ENCODE peak calls at places on chromosome 14, in ten cellular contexts. B is H1, N is tibial artery, K is tibial nerve, V is astrocyte of the spinal cord, X is fibroblast of pulmonary artery, L is endodermal cell, W is AG04450, P is body of pancreas, M is A549. H is an unnamed sample.

GRCh38 chr14:44316647-44317432 is 190.2 kb downstream of the FSCB start:
- DNase-seq in M (peak; percentile 68), B (no peak), W (peak; percentile 81), V (peak; percentile 94), P (peak; percentile 16), K (no peak), L (no peak), X (peak; percentile 97), N (no peak), H (peak; percentile 75)

GRCh38 chr14:61466905-61467280 is 145.5 kb downstream of the PRKCH start:
- DNase-seq in N (no peak), M (no peak), W (no peak), K (no peak), P (no peak), L (no peak), B (no peak), X (no peak), V (no peak), H (no peak)

GRCh38 chr14:68718033-68718725 is 74.7 kb downstream of the ZFP36L1 start:
- DNase-seq in P (no peak), W (no peak), N (no peak), V (no peak), M (peak; percentile 36), K (no peak), X (no peak), B (no peak), L (peak; percentile 64), H (no peak)

GRCh38 chr14:32201816-32202467 is at the start of gene RNU6-7:
- DNase-seq in M (no peak), B (peak; percentile 52), X (peak; percentile 21), V (no peak), P (peak; percentile 22), L (peak; percentile 66), N (peak; percentile 70), K (no peak), W (no peak), H (peak; percentile 27)

GRCh38 chr14:77203611-77204456 is 22.2 kb downstream of the TMEM63C start:
- DNase-seq in L (peak; percentile 58), K (no peak), W (no peak), B (no peak), P (no peak), N (no peak), V (no peak), X (no peak), M (no peak), H (no peak)

GRCh38 chr14:28608438-28608837 is 158.1 kb upstream of the FOXG1 start:
- DNase-seq in L (no peak), W (no peak), V (peak; percentile 35), N (no peak), P (no peak), M (no peak), X (peak; percentile 71), B (no peak), K (no peak), H (no peak)

GRCh38 chr14:91997492-91997891 is 42.4 kb downstream of the TRIP11 start:
- DNase-seq in V (no peak), W (no peak), X (no peak), N (no peak), L (no peak), M (no peak), K (no peak), P (no peak), B (no peak), H (peak; percentile 18)

GRCh38 chr14:92993302-92993701 is 70.4 kb downstream of the CHGA start:
- DNase-seq in L (no peak), M (no peak), B (no peak), V (no peak), W (no peak), N (no peak), K (no peak), P (peak; percentile 76), X (no peak), H (no peak)

GRCh38 chr14:23514009-23514962 is 37.3 kb downstream of the ZFHX2 start:
- DNase-seq in V (no peak), P (no peak), L (no peak), M (no peak), K (no peak), N (no peak), X (no peak), B (no peak), W (no peak), H (no peak)

GRCh38 chr14:30234966-30235365 is 307.3 kb upstream of the PRKD1 start:
- DNase-seq in X (no peak), L (no peak), K (no peak), M (no peak), P (no peak), B (no peak), V (no peak), N (no peak), W (no peak), H (no peak)

GRCh38 chr14:28613526-28613925 is 153.1 kb upstream of the FOXG1 start:
- DNase-seq in V (no peak), X (no peak), K (no peak), P (no peak), N (no peak), W (no peak), M (no peak), B (no peak), L (no peak), H (no peak)

GRCh38 chr14:54562334-54562733 is 4.6 kb upstream of the SAMD4A start:
- DNase-seq in K (no peak), B (no peak), L (no peak), N (no peak), V (peak; percentile 49), X (no peak), P (no peak), W (no peak), M (no peak), H (no peak)

GRCh38 chr14:61469771-61470170 is 148.4 kb downstream of the PRKCH start:
- DNase-seq in X (no peak), B (no peak), M (no peak), N (no peak), W (no peak), P (no peak), L (no peak), V (no peak), K (no peak), H (no peak)

GRCh38 chr14:44352212-44352611 is 154.9 kb downstream of the FSCB start:
- DNase-seq in W (no peak), M (no peak), K (no peak), P (no peak), N (no peak), V (no peak), B (no peak), L (no peak), X (no peak), H (no peak)

GRCh38 chr14:105173145-105173544 is 4.6 kb upstream of the JAG2 start:
- DNase-seq in W (no peak), B (no peak), X (no peak), K (no peak), L (no peak), N (no peak), V (no peak), M (no peak), P (no peak), H (no peak)

GRCh38 chr14:64654931-64655330 is 49.3 kb upstream of the PLEKHG3 start:
- DNase-seq in N (no peak), W (no peak), M (no peak), B (no peak), P (peak; percentile 24), L (no peak), V (peak; percentile 86), K (no peak), X (no peak), H (no peak)

DNA sequence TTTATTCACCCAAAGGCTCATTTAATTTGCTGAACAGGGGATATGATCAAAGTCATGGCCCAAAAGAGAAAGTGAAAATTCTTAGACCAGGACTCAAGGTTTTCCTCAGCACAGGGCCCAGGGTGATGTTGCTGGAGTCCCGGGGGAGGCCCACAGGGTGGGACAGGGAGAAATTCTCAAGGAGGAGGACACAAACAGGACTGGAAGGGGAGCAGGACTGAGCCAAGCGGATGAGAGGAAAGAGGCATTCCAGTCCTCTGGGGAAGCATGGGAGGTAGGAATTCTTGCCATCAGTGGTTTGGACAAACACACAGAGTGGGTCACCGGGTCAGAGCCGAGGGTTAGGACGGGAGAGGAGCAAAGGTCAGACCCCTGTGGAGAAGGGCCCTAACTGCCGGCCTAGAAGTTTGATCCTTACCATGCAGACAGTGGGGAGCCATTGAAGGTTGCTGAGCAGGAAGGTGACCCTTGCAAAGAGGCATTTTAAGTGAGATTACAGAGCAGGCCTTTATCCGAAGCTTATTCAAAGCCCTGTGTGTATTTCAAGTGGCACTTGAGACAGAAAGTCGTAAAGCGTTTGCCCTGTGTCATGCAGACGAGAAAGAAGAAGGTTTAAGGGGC is 68.4 kb upstream of the PTGR2 start:
- DNase-seq in P (no peak), L (peak; percentile 70), W (no peak), M (no peak), B (no peak), K (no peak), X (no peak), V (peak; percentile 22), N (no peak), H (no peak)
- H3K4me3 ChIP-seq in P (no peak overlapping the region), L (no peak overlapping the region), W (no peak overlapping the region), M (no peak overlapping the region), B (no peak overlapping the region), K (no peak overlapping the region), X (no peak overlapping the region), V (no peak overlapping the region), N (no peak overlapping the region), H (no peak overlapping the region)

GRCh38 chr14:94355191-94355794 is 32.2 kb upstream of the SERPINA6 start:
- DNase-seq in K (peak; percentile 63), P (peak; percentile 49), N (no peak), V (peak; percentile 56), L (peak; percentile 84), M (no peak), W (peak; percentile 26), X (peak; percentile 74), B (peak; percentile 61), H (peak; percentile 46)
- TF ChIP-seq CTCF in K (peak; percentile 74), P (peak; percentile 20), N (peak; percentile 30), V (peak; percentile 62), L (peak; percentile 72), M (peak; percentile 43), W (peak; percentile 70), X (peak; percentile 67), B (peak; percentile 75), H (peak; percentile 52)

DNA sequence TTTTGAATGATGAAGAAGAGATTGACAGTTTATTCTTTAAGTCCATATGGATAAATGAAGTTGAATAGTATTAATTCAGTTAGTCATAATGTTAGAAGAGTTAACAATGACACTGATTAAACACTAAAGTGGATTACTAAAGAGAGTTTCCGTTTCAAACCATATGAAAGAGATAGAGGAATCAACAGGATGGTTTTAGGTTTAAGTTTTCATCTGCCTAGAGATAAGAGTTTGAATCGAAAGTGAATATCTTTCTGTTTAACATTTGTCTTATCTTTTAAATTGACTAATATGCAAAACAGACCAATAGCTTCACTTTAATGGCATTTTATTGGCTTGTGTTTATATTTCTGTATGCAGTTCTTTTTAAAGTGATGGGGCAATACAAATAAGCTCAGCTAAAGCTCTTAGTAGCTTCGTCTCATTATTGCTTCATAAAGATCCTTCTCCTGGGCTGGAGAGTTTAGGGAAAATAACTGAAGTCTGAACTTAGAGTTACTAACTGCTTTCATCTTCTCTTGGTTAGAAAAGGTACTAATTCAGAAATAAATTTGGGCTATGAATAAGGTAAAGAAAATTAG is 66.0 kb downstream of the MIPOL1 start:
- DNase-seq in B (no peak), K (no peak), L (no peak), M (no peak), W (no peak), V (no peak), X (peak; percentile 13), P (no peak), N (no peak), H (no peak)
- H3K4me3 ChIP-seq in B (no peak overlapping the region), K (no peak overlapping the region), L (no peak overlapping the region), M (no peak overlapping the region), W (no peak overlapping the region), V (no peak overlapping the region), X (no peak overlapping the region), P (no peak overlapping the region), N (no peak overlapping the region), H (no peak overlapping the region)

GRCh38 chr14:82366803-82367202 is 833.1 kb upstream of the SEL1L start:
- DNase-seq in P (no peak), X (no peak), B (no peak), V (no peak), K (no peak), L (no peak), W (no peak), M (no peak), N (no peak), H (no peak)
- TF ChIP-seq CTCF in P (no peak), X (no peak), B (peak; percentile 45), V (no peak), K (no peak), L (peak; percentile 77), W (no peak), M (no peak), N (no peak), H (no peak)